ENCODE peak calls at places on chromosomes 1 and 21, in four cellular contexts. P is K562, Y is HepG2, R is H1. G is an unnamed sample.

GRCh38 chr1:35461966-35462651 is 95.1 kb downstream of the KIAA0319L start:
- DNase-seq in Y (no peak), R (no peak), P (no peak), G (no peak)

GRCh38 chr1:89047734-89048133 is 17.3 kb downstream of the GBP1 start:
- DNase-seq in P (no peak), R (no peak), Y (no peak), G (no peak)

GRCh38 chr1:160032165-160032827 is 506 bp upstream of the PIGM start:
- DNase-seq in R (no peak), Y (no peak), P (peak; percentile 20), G (no peak)

GRCh38 chr1:115838805-115839705 is 1.9 kb downstream of the NHLH2 start:
- DNase-seq in R (no peak), P (no peak), Y (no peak), G (peak; percentile 69)

GRCh38 chr1:39692152-39693064 is 1.2 kb upstream of the HPCAL4 start:
- DNase-seq in Y (no peak), R (no peak), P (peak; percentile 34), G (no peak)

GRCh38 chr1:38482080-38482826 is 377.3 kb downstream of the RRAGC start:
- DNase-seq in Y (no peak), R (no peak), P (no peak), G (no peak)

GRCh38 chr1:16153999-16154673 is 1.7 kb downstream of the EPHA2 start:
- DNase-seq in P (no peak), R (no peak), Y (no peak), G (no peak)

GRCh38 chr1:116038679-116039078 is 62.4 kb downstream of the SLC22A15 start:
- DNase-seq in Y (no peak), R (no peak), P (no peak), G (no peak)

GRCh38 chr1:173477286-173478098 is at the start of gene PRDX6:
- DNase-seq in R (peak; percentile 15), P (no peak), Y (peak; percentile 48), G (peak; percentile 83)

GRCh38 chr1:40792036-40792435 is 8.4 kb downstream of the KCNQ4 start:
- DNase-seq in P (no peak), R (no peak), Y (no peak), G (no peak)

GRCh38 chr1:16614361-16615252 is 1.2 kb upstream of the NBPF1 start:
- DNase-seq in P (peak; percentile 47), Y (no peak), R (no peak), G (no peak)

GRCh38 chr1:15290382-15290781 is 43.4 kb downstream of the FHAD1 start:
- DNase-seq in P (no peak), Y (no peak), R (no peak), G (no peak)

GRCh38 chr1:26132128-26132824 is 20.7 kb downstream of the PDIK1L start:
- DNase-seq in R (no peak), P (no peak), Y (no peak), G (no peak)

GRCh38 chr1:15014521-15014920 is 139.0 kb upstream of the TMEM51 start:
- DNase-seq in Y (no peak), R (no peak), P (no peak), G (no peak)

GRCh38 chr1:160167056-160167455 is 15.7 kb downstream of the ATP1A4 start:
- DNase-seq in R (no peak), P (no peak), Y (no peak), G (no peak)

GRCh38 chr1:177255411-177255810 is 84.7 kb downstream of the BRINP2 start:
- DNase-seq in R (no peak), P (no peak), Y (peak; percentile 23), G (no peak)

GRCh38 chr21:30126575-30126974 is 40.0 kb downstream of the CLDN17 start:
- DNase-seq in P (no peak), R (no peak), Y (no peak), G (no peak)

GRCh38 chr1:93704063-93704462 is 22.4 kb upstream of the BCAR3 start:
- DNase-seq in R (no peak), P (no peak), Y (no peak), G (no peak)

GRCh38 chr1:18041107-18041506 is 66.5 kb upstream of the IGSF21 start:
- DNase-seq in R (no peak), P (no peak), Y (no peak), G (no peak)

GRCh38 chr21:34274001-34274400 is 89.8 kb upstream of the KCNE2 start:
- DNase-seq in Y (no peak), P (no peak), R (no peak), G (no peak)

GRCh38 chr1:182886985-182887384 is 47.8 kb downstream of the DHX9 start:
- DNase-seq in R (no peak), P (no peak), Y (no peak), G (no peak)

GRCh38 chr21:29490016-29490415 is 191.3 kb downstream of the BACH1 start:
- DNase-seq in Y (no peak), P (no peak), R (no peak), G (no peak)

GRCh38 chr1:69568435-69569280 is 936 bp downstream of the LRRC7 start:
- DNase-seq in Y (no peak), R (no peak), P (peak; percentile 24), G (no peak)

GRCh38 chr1:15243275-15244043 is 3.6 kb upstream of the FHAD1 start:
- DNase-seq in Y (no peak), R (no peak), P (no peak), G (no peak)

GRCh38 chr1:83546863-83547262 is 452.1 kb downstream of the TTLL7 start:
- DNase-seq in P (no peak), R (no peak), Y (no peak), G (no peak)

GRCh38 chr1:197024460-197024859 is 42.6 kb downstream of the F13B start:
- DNase-seq in P (no peak), R (no peak), Y (peak; percentile 46), G (no peak)

GRCh38 chr1:184559117-184559713 is 172.4 kb downstream of the C1orf21 start:
- DNase-seq in P (no peak), Y (no peak), R (no peak), G (no peak)

GRCh38 chr1:204584699-204585372 is 68.6 kb downstream of the MDM4 start:
- DNase-seq in R (no peak), Y (no peak), P (no peak), G (no peak)

GRCh38 chr21:43867332-43867703 is 2.3 kb downstream of the AGPAT3 start:
- DNase-seq in P (no peak), R (no peak), Y (no peak), G (no peak)

GRCh38 chr1:11406845-11407244 is 72.1 kb upstream of the DISP3 start:
- DNase-seq in R (no peak), P (no peak), Y (no peak), G (no peak)

GRCh38 chr1:24051206-24051945 is 60.6 kb downstream of the MYOM3 start:
- DNase-seq in Y (no peak), P (no peak), R (no peak), G (no peak)

GRCh38 chr1:237383825-237384612 is 342.0 kb downstream of the RYR2 start:
- DNase-seq in R (no peak), P (no peak), Y (no peak), G (no peak)

GRCh38 chr1:31795801-31796621 is 19.8 kb downstream of the SPOCD1 start:
- DNase-seq in P (peak; percentile 52), Y (no peak), R (no peak), G (no peak)

GRCh38 chr21:46152939-46153258 is 2.5 kb downstream of the FTCD start:
- DNase-seq in R (no peak), P (no peak), Y (no peak), G (no peak)
- H3K4me3 ChIP-seq in R (no peak overlapping the region), P (peak overlapping the region; percentile 14), Y (peak overlapping the region; percentile 84), G (no peak overlapping the region)

GRCh38 chr1:164443166-164443565 is 115.8 kb upstream of the PBX1 start:
- DNase-seq in Y (no peak), R (no peak), P (no peak), G (no peak)

GRCh38 chr1:164443836-164444235 is 115.1 kb upstream of the PBX1 start:
- DNase-seq in P (no peak), R (no peak), Y (no peak), G (no peak)

GRCh38 chr1:164446020-164446419 is 113.0 kb upstream of the PBX1 start:
- DNase-seq in Y (no peak), R (no peak), P (no peak), G (no peak)

DNA sequence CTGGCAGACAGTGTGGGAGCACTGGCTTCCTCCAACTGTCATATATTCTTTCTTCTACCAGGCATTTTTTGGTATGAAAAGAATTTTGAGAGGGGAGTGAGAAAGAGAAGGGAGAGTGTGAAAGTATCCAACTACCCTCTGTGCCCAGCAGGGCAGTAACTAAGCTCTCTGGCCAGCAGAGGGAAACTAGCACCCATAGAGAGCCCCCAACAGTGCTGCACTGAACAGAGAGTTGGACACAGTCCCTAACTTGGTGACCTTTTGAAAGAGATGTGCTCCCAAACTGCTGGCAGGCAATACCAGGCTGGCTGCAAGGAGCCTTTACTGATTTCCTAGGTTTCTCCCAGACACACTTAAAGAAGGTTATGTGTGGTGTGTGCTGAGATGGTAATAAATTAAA is 118.8 kb upstream of the PBX1 start:
- DNase-seq in Y (no peak), P (no peak), R (no peak), G (no peak)
- TF ChIP-seq YY1 in Y (no peak), P (no peak), R (no peak), G (no peak)

GRCh38 chr1:33074193-33074945 is 6.6 kb upstream of the AZIN2 start:
- DNase-seq in R (no peak), P (no peak), Y (peak; percentile 19), G (no peak)
- TF ChIP-seq ZNF274 in R (no peak), P (no peak), Y (no peak), G (no peak)

GRCh38 chr1:21623411-21623961 is 45.7 kb downstream of the RAP1GAP start:
- DNase-seq in P (no peak), R (no peak), Y (peak; percentile 93), G (no peak)

GRCh38 chr1:21622466-21623315 is 46.5 kb downstream of the RAP1GAP start:
- DNase-seq in P (peak; percentile 92), R (no peak), Y (no peak), G (no peak)

GRCh38 chr1:21620461-21620860 is 48.7 kb downstream of the RAP1GAP start:
- DNase-seq in P (no peak), Y (no peak), R (no peak), G (no peak)

GRCh38 chr1:21621051-21621450 is 48.1 kb downstream of the RAP1GAP start:
- DNase-seq in Y (no peak), R (no peak), P (no peak), G (no peak)

DNA sequence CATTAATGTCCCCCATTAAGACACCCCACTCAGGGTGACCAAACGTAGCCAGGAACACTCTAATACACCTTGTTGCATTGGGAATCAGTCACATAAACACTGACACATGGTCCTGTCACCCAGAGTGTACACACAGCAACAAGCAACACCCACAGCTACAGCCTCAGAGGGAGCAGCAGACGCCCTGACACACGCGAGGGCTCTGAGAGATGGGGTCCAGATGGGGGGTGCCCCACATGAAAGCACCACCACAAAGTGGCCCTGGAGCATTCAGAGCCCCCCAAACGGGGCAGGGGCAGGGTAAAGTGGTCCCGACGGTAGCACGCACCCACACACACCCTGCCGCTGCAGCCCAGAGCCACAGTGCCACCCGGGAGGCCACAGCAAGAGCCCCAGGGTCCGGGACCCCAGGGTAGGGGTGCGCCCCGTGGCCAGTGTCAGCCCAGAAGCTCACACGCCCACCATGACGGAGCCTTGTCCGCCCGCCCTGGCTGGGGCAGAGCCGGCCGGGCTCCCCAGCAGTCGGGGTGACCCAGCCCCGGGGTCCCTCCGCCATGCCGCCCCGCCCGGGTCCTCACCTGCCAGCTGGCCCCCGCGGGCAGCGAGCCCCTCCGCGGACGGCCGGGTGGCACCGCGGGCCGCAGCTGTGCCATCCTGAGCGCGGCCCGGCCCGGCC is 47.3 kb downstream of the RAP1GAP start:
- DNase-seq in R (no peak), P (no peak), Y (no peak), G (no peak)
- H3K4me3 ChIP-seq in R (peak overlapping the region; percentile 57), P (peak overlapping the region; percentile 26), Y (no peak overlapping the region), G (peak overlapping the region; percentile 34)

G was measured in NT2/D1.